ENCODE peak calls at places on chromosomes 4 and X, in four cellular contexts. Z, H, G and R are unnamed samples.

GRCh38 chr4:152246659-152247058 is 289.2 kb downstream of the FBXW7 start:
- DNase-seq in Z (no peak), H (no peak), G (no peak), R (no peak)

GRCh38 chr4:169582706-169583105 is 29.7 kb downstream of the NEK1 start:
- DNase-seq in Z (peak), H (no peak), G (no peak), R (no peak)

GRCh38 chrX:154376768-154377167 is 2.3 kb upstream of the EMD start:
- DNase-seq in Z (no peak), H (no peak), G (no peak), R (no peak)

GRCh38 chrX:3231766-3232165 is 114.7 kb downstream of the MXRA5 start:
- DNase-seq in Z (no peak), H (no peak), G (no peak), R (no peak)

GRCh38 chr4:69617083-69617694 is 22.3 kb downstream of the UGT2A2 start:
- DNase-seq in Z (peak), H (peak), G (no peak), R (no peak)

GRCh38 chr4:76984127-76984526 is 34.6 kb downstream of the SEPTIN11 start:
- DNase-seq in Z (peak), H (peak), G (no peak), R (no peak)

GRCh38 chrX:155086202-155086840 is 15.0 kb downstream of the BRCC3 start:
- DNase-seq in Z (peak), H (peak), G (no peak), R (peak)

GRCh38 chr4:116531870-116532269 is 553.5 kb downstream of the TRAM1L1 start:
- DNase-seq in Z (no peak), H (no peak), G (no peak), R (no peak)

GRCh38 chr4:159077702-159078495 is 25.0 kb upstream of the RAPGEF2 start:
- DNase-seq in Z (peak), H (peak), G (no peak), R (no peak)

GRCh38 chr4:100360211-100360610 is 157.6 kb downstream of the EMCN start:
- DNase-seq in Z (no peak), H (no peak), G (no peak), R (no peak)

GRCh38 chr4:156634612-156635011 is 337.0 kb downstream of the PDGFC start:
- DNase-seq in Z (no peak), H (no peak), G (no peak), R (no peak)

GRCh38 chr4:56696056-56696455 is 15.0 kb upstream of the HOPX start:
- DNase-seq in Z (no peak), H (no peak), G (no peak), R (no peak)

GRCh38 chr4:85603437-85604336 is 128.7 kb downstream of the ARHGAP24 start:
- DNase-seq in Z (peak), H (no peak), G (no peak), R (no peak)

GRCh38 chrX:121103381-121103780 is 56.0 kb downstream of the GLUD2 start:
- DNase-seq in Z (peak), H (no peak), G (no peak), R (no peak)

GRCh38 chr4:633406-633805 is 8.0 kb downstream of the PDE6B start:
- DNase-seq in Z (no peak), H (no peak), G (no peak), R (no peak)

GRCh38 chr4:68708566-68708965 is 38.1 kb upstream of the UGT2B15 start:
- DNase-seq in Z (no peak), H (no peak), G (no peak), R (no peak)

GRCh38 chrX:149825424-149825823 is 43.7 kb downstream of the MAGEA9 start:
- DNase-seq in Z (peak), H (peak), G (no peak), R (peak)
- TF ChIP-seq CTCF in Z (peak), H (peak), G (no peak), R (no peak)

GRCh38 chrX:41824551-41824950 is 98.8 kb downstream of the CASK start:
- DNase-seq in Z (peak), H (no peak), G (no peak), R (no peak)
- TF ChIP-seq CTCF in Z (no peak), H (no peak), G (no peak), R (no peak)

GRCh38 chr4:8763966-8764901 is 107.4 kb downstream of the HMX1 start:
- DNase-seq in Z (no peak), H (no peak), G (no peak), R (no peak)
- TF ChIP-seq CTCF in Z (no peak), H (no peak), G (no peak), R (no peak)

DNA sequence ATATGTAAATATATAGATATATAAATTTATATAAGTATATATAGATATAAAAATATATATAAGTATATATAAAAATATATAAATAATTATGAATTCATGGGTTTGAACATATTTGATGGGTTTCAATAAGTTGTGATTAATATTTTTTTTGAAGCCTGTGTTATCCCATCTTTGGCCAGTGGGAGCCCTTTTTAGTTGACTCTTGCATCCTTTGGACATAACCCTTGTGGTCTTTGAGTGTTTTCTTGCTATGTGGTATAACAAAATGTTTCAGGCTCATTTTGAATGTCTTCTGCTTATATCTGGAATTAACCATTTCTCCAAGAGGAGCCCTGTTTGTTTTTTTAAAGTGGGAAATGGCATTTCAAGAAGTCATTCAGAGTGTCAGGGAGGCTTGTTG is 15.2 kb downstream of the SNX25 start:
- DNase-seq in Z (no peak), H (no peak), G (no peak), R (no peak)
- TF ChIP-seq CTCF in Z (peak), H (peak), G (no peak), R (no peak)

GRCh38 chr4:91028223-91028622 is 901.0 kb downstream of the CCSER1 start:
- DNase-seq in Z (no peak), H (no peak), G (no peak), R (no peak)

GRCh38 chr4:91031761-91032160 is 904.6 kb downstream of the CCSER1 start:
- DNase-seq in Z (no peak), H (no peak), G (no peak), R (no peak)

GRCh38 chr4:91037951-91038350 is 910.8 kb downstream of the CCSER1 start:
- DNase-seq in Z (no peak), H (no peak), G (no peak), R (no peak)

GRCh38 chr4:91035276-91035675 is 908.1 kb downstream of the CCSER1 start:
- DNase-seq in Z (no peak), H (no peak), G (no peak), R (no peak)

DNA sequence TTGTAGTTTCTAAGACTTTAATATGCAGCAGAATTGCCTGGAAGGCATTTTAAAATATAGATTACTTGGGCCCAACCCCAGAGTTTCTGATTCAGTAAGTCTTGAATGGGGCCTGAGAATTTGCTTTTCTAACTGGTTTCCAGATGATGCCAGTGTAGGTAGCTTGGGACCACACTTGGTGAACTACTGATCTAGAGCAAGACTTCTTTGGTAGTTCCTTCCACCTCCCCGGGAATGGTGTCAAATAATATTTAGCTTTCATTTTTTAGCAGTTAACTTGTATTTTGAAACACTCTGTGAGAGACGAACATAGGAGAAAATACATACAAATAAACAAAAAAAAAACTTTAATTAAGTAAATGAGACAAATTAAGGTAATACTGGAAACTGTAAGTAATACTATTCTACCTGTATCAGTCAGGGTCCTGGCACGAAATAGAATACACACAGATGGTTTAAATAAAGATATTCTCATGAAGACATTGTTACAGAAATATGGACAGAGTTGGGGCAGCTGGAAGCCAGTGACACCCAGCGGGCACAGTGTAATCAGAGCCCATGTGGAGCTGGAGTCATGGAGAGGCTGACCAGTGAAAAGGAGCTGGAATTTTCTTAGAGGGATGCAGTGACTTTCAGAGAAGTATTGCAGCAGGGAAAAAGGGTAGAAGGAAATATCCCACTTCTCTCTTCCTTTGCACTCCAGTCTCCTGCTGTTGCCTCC is 905.7 kb downstream of the CCSER1 start:
- DNase-seq in Z (no peak), H (no peak), G (no peak), R (no peak)
- TF ChIP-seq CTCF in Z (no peak), H (no peak), G (no peak), R (no peak)

DNA sequence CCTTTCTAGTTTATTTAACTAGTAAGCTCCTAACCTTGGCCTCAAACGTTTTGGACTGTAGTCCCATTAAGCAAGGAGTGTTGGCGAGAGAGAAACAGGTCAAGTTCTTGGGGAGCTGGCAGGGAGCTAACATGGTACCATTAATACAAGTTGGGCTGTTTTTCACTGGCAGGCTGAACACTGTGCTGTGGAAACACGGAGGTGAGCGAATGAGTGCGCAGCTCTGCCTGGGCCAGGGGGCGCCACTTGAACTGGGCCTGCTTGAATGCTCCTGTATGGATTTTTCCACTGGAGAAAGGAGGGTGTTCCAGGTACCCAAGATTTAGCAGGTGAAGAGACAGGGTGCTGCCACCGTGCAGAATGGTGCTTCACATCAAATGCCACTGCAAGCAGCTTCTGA is 7.4 kb upstream of the SMS start:
- DNase-seq in Z (no peak), H (no peak), G (no peak), R (no peak)
- TF ChIP-seq CTCF in Z (no peak), H (no peak), G (no peak), R (no peak)

GRCh38 chr4:125722009-125722408 is 407.3 kb downstream of the FAT4 start:
- DNase-seq in Z (no peak), H (no peak), G (no peak), R (no peak)
- TF ChIP-seq CTCF in Z (no peak), H (no peak), G (no peak), R (no peak)

DNA sequence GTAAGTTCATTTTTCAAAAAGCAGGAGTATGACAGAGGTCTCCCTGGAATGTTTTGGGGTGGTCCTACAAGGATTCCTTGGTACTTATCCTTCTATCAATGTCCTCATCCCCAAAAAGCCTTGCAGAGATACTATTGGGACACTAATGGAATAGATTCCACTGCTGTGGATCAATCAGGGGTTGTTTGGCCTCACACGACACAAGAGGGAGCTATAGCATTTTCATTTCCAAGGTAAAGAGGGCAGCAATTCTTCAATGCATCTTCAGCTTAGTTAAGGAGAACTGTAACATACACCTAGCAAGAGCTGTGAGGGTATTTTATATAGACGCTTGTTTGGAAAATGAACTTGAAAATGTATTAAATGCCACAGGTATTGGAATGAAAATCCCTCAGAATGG is 50.9 kb downstream of the USP26 start:
- DNase-seq in Z (peak), H (peak), G (no peak), R (no peak)
- TF ChIP-seq CTCF in Z (peak), H (no peak), G (no peak), R (peak)

GRCh38 chr4:5789141-5789540 is 78.1 kb downstream of the EVC start:
- DNase-seq in Z (no peak), H (no peak), G (no peak), R (no peak)

GRCh38 chr4:5785806-5786680 is 75.0 kb downstream of the EVC start:
- DNase-seq in Z (peak), H (no peak), G (no peak), R (no peak)

GRCh38 chr4:5784960-5785611 is 74.1 kb downstream of the EVC start:
- DNase-seq in Z (peak), H (no peak), G (no peak), R (no peak)

GRCh38 chr4:5788144-5788543 is 77.1 kb downstream of the EVC start:
- DNase-seq in Z (no peak), H (no peak), G (no peak), R (no peak)

GRCh38 chr4:5787311-5787710 is 76.3 kb downstream of the EVC start:
- DNase-seq in Z (no peak), H (no peak), G (no peak), R (no peak)
- TF ChIP-seq CTCF in Z (no peak), H (no peak), G (no peak), R (no peak)